ENCODE peak calls at places on chromosomes 1 and 21, in eight cellular contexts. F, L, X, P, B, W, C and T are unnamed samples.

GRCh38 chr1:24111264-24111997 is 504 bp downstream of the MYOM3 start:
- DNase-seq in B (no peak), C (no peak), F (no peak), P (no peak), W (no peak), L (no peak), X (no peak), T (no peak)

GRCh38 chr1:21937372-21938121 is 437 bp upstream of the HSPG2 start:
- DNase-seq in C (peak), X (peak), P (peak), F (peak), L (peak), B (peak), W (peak), T (peak)

GRCh38 chr1:167663002-167663772 is 33.2 kb downstream of the RCSD1 start:
- DNase-seq in X (no peak), C (no peak), W (no peak), B (peak), P (no peak), F (no peak), L (no peak), T (peak)

GRCh38 chr1:25501235-25502058 is 42.0 kb upstream of the LDLRAP1 start:
- DNase-seq in X (no peak), C (no peak), F (peak), L (peak), B (peak), W (no peak), P (peak), T (peak)

GRCh38 chr1:174023438-174023837 is 1.3 kb upstream of the RC3H1 start:
- DNase-seq in P (peak), X (no peak), L (peak), W (peak), B (peak), F (no peak), C (peak), T (peak)

GRCh38 chr1:159921251-159921650 is 4.1 kb downstream of the TAGLN2 start:
- DNase-seq in F (no peak), L (no peak), B (peak), C (no peak), X (peak), P (no peak), W (peak), T (peak)

GRCh38 chr1:197017558-197018146 is 40.3 kb downstream of the CFHR5 start:
- DNase-seq in X (no peak), C (no peak), B (no peak), F (no peak), W (no peak), L (no peak), P (no peak), T (no peak)

GRCh38 chr1:232529747-232530146 is 100.2 kb downstream of the SIPA1L2 start:
- DNase-seq in L (no peak), X (no peak), B (peak), W (no peak), C (no peak), P (peak), F (no peak), T (peak)

GRCh38 chr21:43657355-43658093 is 1.8 kb downstream of the HSF2BP start:
- DNase-seq in C (no peak), W (no peak), F (no peak), P (no peak), X (no peak), B (no peak), L (no peak), T (no peak)

GRCh38 chr1:55041613-55042012 is 2.3 kb downstream of the PCSK9 start:
- DNase-seq in P (no peak), L (no peak), W (no peak), C (no peak), B (no peak), X (no peak), F (no peak), T (peak)

GRCh38 chr1:210250665-210250997 is 18.0 kb downstream of the SERTAD4 start:
- DNase-seq in B (peak), W (no peak), P (no peak), C (peak), X (peak), F (no peak), L (peak), T (peak)

GRCh38 chr1:228751360-228752098 is 16.2 kb downstream of the RHOU start:
- DNase-seq in B (no peak), W (no peak), L (no peak), X (no peak), C (no peak), P (no peak), F (peak), T (no peak)

GRCh38 chr1:100810360-100810759 is 84.3 kb downstream of the EXTL2 start:
- DNase-seq in X (no peak), C (no peak), B (no peak), P (no peak), W (no peak), L (no peak), F (no peak), T (peak)

GRCh38 chr1:197356723-197357533 is 88.9 kb downstream of the CRB1 start:
- DNase-seq in C (peak), X (peak), L (peak), B (peak), W (peak), P (peak), F (peak), T (peak)

GRCh38 chr21:34536820-34537219 is 24.8 kb upstream of the KCNE1 start:
- DNase-seq in W (no peak), B (peak), X (no peak), F (no peak), C (no peak), P (no peak), L (no peak), T (peak)

GRCh38 chr1:181485276-181486097 is 2.2 kb downstream of the CACNA1E start:
- DNase-seq in F (no peak), X (peak), B (no peak), C (peak), W (no peak), L (peak), P (no peak), T (no peak)

GRCh38 chr21:43207043-43207315 is 38.2 kb downstream of the CRYAA start:
- DNase-seq in W (no peak), C (no peak), L (no peak), X (no peak), F (no peak), P (no peak), B (no peak), T (no peak)

GRCh38 chr1:2216767-2217058 is 11.4 kb upstream of the SKI start:
- DNase-seq in W (no peak), C (no peak), B (no peak), L (no peak), P (no peak), F (no peak), X (no peak), T (no peak)

GRCh38 chr1:8962812-8963669 is 17.4 kb downstream of the CA6 start:
- DNase-seq in L (peak), B (no peak), X (peak), P (peak), F (peak), W (peak), C (no peak), T (peak)

GRCh38 chr21:40141621-40142020 is 274.4 kb downstream of the PCP4 start:
- DNase-seq in X (no peak), B (no peak), C (no peak), L (no peak), W (no peak), F (no peak), P (no peak), T (no peak)

GRCh38 chr1:97943354-97943753 is 22.5 kb upstream of the DPYD start:
- DNase-seq in C (no peak), P (no peak), B (peak), F (no peak), X (no peak), L (no peak), W (no peak), T (peak)

GRCh38 chr21:42570841-42571387 is 57.3 kb downstream of the SLC37A1 start:
- DNase-seq in L (peak), P (no peak), W (no peak), C (peak), X (no peak), B (no peak), F (no peak), T (peak)

GRCh38 chr1:229888157-229888556 is 178.9 kb upstream of the GALNT2 start:
- DNase-seq in W (no peak), F (no peak), X (no peak), B (no peak), C (no peak), P (no peak), L (no peak), T (no peak)

GRCh38 chr1:92482665-92483441 is 3.9 kb downstream of the GFI1 start:
- DNase-seq in P (no peak), F (peak), X (peak), C (peak), W (no peak), L (peak), B (no peak), T (peak)

GRCh38 chr1:227541796-227542152 is 21.6 kb upstream of the ZNF678 start:
- DNase-seq in P (no peak), L (no peak), C (peak), X (no peak), F (no peak), B (peak), W (no peak), T (peak)

GRCh38 chr1:20578062-20578461 is 10.8 kb upstream of the CDA start:
- DNase-seq in X (no peak), B (peak), C (no peak), F (no peak), W (no peak), P (no peak), L (no peak), T (peak)

GRCh38 chr1:89065077-89065868 is at the start of gene GBP1:
- DNase-seq in F (no peak), B (peak), L (no peak), X (peak), C (no peak), P (no peak), W (no peak), T (no peak)

GRCh38 chr1:84884671-84885389 is 8.2 kb downstream of the LPAR3 start:
- DNase-seq in X (no peak), L (no peak), B (no peak), P (no peak), F (no peak), W (no peak), C (no peak), T (peak)

GRCh38 chr1:165907256-165907857 is 79.9 kb downstream of the UCK2 start:
- DNase-seq in L (no peak), B (peak), C (no peak), X (no peak), W (no peak), F (no peak), P (no peak), T (no peak)

GRCh38 chr1:211639500-211640361 is 35.7 kb downstream of the NEK2 start:
- DNase-seq in B (peak), X (no peak), W (no peak), F (no peak), C (no peak), P (no peak), L (no peak), T (peak)

GRCh38 chr1:115670476-115671175 is 28.9 kb downstream of the VANGL1 start:
- DNase-seq in W (no peak), P (no peak), B (peak), C (no peak), X (no peak), L (no peak), F (no peak), T (no peak)

GRCh38 chr1:29343908-29344307 is 107.6 kb downstream of the PTPRU start:
- DNase-seq in P (no peak), W (no peak), L (no peak), X (no peak), B (no peak), F (no peak), C (no peak), T (peak)

GRCh38 chr1:10042746-10043145 is 10.0 kb downstream of the UBE4B start:
- DNase-seq in X (no peak), P (no peak), B (no peak), W (no peak), C (no peak), F (no peak), L (no peak), T (no peak)

GRCh38 chr1:10048601-10049000 is 15.8 kb downstream of the UBE4B start:
- DNase-seq in W (no peak), X (no peak), C (no peak), L (no peak), B (no peak), F (no peak), P (no peak), T (no peak)

GRCh38 chr1:10045480-10046355 is 13.0 kb downstream of the UBE4B start:
- DNase-seq in X (no peak), W (no peak), C (no peak), L (no peak), P (no peak), B (peak), F (no peak), T (peak)

GRCh38 chr1:10050611-10051010 is 17.9 kb downstream of the UBE4B start:
- DNase-seq in F (no peak), W (no peak), B (no peak), L (no peak), C (no peak), P (no peak), X (no peak), T (no peak)

DNA sequence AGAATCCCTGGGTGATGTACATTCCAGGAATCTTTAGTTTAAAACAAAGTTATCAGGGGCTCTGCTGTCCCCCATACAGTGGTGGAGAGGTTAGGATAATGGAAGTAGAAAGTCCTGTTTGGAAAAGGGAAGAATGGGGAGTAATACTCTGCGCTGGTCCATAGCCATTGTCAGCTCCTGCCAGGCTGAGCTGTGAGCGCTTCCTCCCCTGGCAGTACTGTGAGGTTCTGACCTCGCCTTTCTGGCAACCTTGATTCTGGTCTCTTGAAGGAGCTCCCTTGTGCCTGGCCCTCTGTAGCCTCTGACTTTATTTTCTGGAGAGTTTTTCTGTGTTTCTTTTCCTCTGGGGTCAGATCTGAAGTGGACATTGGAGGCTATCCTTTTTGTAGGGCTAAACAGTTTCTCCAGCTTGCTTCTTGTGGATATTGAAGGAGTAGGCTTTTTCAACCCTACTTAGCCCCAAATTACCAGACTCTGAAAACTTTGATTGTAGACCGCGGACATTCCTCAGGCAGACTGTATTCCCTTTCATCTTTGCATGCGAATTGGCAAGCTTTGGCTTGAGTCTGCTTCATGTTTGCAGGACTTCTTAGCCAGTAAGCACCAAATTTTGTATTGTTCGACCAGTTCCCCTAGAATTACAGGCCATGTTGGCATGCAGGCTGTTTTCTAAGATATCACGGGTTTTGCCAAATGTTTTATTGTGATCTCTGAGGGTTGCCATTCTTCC is 13.8 kb downstream of the UBE4B start:
- DNase-seq in B (peak), L (peak), W (no peak), P (no peak), C (no peak), X (no peak), F (no peak), T (peak)
- H3K27ac ChIP-seq in B (peak), L (no peak), W (no peak), P (no peak), C (no peak), X (no peak), F (no peak), T (peak)

DNA sequence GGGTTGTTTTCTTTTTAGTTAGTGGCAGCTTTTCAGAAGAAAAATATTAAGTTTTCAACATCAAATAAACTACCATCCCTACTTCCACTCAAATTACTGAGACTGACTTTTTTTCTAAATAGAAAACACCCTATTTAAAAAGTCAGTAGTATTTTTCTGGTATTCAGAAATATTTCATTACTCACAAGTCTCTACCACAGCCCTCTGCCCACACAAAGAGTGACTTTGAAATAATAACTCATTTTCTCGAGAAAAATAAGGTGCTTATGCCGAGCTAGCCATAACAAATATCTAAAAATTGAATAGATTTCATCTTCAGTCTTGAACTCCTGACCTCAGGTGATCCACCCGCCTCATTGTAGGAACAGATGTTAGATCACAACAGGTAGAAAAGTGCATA is 41.8 kb upstream of the USP25 start:
- DNase-seq in C (no peak), B (peak), X (no peak), L (no peak), F (no peak), W (no peak), P (no peak), T (no peak)
- H3K4me2 ChIP-seq in C (no peak), B (no peak), X (no peak), L (no peak), F (no peak), W (no peak), P (no peak), T (peak)

DNA sequence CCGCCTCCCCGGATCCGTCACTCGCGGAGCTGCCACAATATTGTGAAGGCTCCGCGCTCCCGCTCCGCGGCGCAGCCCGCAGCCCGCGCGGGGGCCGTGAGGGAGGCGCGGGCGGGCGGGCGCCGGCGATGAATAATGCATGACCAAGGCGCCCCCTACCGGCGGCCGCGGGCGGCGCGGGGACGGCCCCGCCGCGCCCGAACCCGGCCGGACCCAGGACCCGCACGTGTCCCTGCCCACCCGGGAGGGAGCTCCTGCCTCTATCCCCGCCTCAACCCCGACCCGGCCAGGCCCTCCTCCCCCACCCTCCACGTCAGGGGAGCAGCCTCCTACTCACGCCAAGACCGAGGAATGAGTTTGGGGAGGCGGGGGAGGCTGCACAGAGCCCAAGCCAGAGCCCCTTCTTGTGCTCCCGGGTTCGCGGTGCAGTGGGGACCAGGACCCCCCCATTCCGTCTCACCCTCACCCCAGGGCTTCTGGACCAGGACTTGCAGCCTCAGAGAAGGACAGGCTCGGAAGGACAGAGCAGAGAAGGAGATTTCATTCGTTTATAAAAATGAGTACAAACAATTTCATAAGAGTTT is 70.8 kb upstream of the CASZ1 start:
- DNase-seq in F (peak), C (peak), P (no peak), L (peak), X (peak), B (peak), W (peak), T (peak)
- H2AFZ ChIP-seq in F (peak), C (peak), P (peak), L (peak), X (no peak), B (peak), W (peak), T (peak)

DNA sequence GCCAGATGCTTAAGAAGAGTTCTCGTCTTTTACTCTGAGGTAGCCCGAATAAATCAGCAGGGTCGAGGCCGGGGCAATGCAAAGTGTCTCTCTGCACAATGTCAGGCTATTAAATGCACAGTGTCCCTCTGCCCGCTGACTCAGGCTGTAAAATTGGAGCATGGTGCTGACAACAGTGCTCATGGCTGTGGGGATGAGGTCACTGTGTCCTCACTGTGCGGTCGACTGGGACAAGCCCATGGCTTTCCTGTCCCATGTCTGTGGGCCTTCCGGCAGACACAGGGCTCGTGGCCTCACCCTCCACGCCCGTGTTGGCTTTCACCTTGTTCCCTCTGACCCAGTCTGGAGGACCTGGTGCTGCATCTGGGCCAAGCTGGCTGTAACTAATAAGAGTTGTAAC is 14.6 kb upstream of the SLC2A1 start:
- DNase-seq in X (no peak), B (peak), L (no peak), P (no peak), F (peak), W (no peak), C (no peak), T (no peak)
- H3K27ac ChIP-seq in X (no peak), B (no peak), L (no peak), P (no peak), F (no peak), W (no peak), C (no peak), T (no peak)

GRCh38 chr21:37419228-37419906 is 52.8 kb downstream of the DYRK1A start:
- DNase-seq in L (no peak), F (no peak), P (no peak), X (no peak), W (no peak), B (no peak), C (no peak), T (no peak)
- H3K4me2 ChIP-seq in L (no peak), F (no peak), P (no peak), X (no peak), W (no peak), B (no peak), C (no peak), T (no peak)

DNA sequence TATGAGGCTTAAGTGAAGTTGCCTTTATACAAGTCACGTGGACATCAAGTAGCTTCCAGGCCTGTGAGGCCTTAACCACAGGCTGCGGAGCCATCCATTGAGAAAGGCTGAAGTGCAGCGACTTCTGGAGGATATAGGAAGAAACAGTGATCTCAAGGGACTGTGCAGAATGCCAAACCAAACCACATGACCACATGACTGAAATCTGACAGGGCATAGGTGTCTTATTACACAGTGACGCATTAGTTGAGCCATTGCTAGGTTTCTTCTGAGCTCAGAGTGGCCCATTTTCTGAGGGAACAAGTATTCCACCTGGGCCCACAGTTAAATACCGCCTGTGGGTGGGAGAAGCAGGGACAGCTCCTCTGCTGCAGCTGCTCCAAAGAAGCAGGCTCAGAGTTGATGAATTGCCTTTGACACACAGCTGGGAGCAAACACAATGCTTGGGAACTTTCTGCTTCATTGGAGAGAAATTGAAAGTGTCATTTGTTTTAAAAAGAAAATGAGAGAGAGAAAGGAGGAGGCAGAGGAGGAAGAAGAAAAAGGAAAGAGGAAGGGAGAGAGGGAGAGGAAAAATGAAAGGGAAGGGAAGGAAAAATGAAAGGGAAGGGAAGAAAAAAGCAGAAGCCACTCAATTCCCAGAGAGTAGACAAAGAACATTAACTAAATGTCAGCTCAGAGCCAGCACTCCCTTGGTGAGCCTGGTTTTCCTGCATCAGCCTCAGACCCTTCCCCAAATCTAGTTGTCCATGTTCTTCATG is 94.4 kb downstream of the COLGALT2 start:
- DNase-seq in W (no peak), B (peak), X (no peak), P (peak), L (peak), F (peak), C (peak), T (peak)
- H2AFZ ChIP-seq in W (no peak), B (no peak), X (no peak), P (peak), L (no peak), F (no peak), C (peak), T (peak)